ENCODE peak calls at places on chromosome 20, in ten cellular contexts. N, R, Q, O, P, C, H, Y, K and W are unnamed samples.
A peak's percentile ranks its signal among the peaks of the same experiment; 100 is the strongest.

GRCh38 chr20:51579137-51579536 is 36.6 kb upstream of the NFATC2 start:
- DNase-seq in Q (peak; percentile 69), C (no peak), Y (peak; percentile 64), H (no peak), O (no peak), P (no peak), R (no peak), N (no peak), K (no peak), W (no peak)

GRCh38 chr20:64045346-64046011 is 4.0 kb downstream of the SOX18 start:
- DNase-seq in C (no peak), Y (no peak), N (no peak), R (no peak), P (no peak), H (peak; percentile 40), O (no peak), Q (no peak), K (no peak), W (no peak)

GRCh38 chr20:21681219-21681931 is 24.1 kb upstream of the PAX1 start:
- DNase-seq in Q (no peak), Y (no peak), N (no peak), C (no peak), P (no peak), O (no peak), H (no peak), R (no peak), K (no peak), W (no peak)

GRCh38 chr20:63825331-63826118 is 5.5 kb downstream of the ZBTB46 start:
- DNase-seq in C (no peak), H (no peak), Y (no peak), N (no peak), K (no peak), R (no peak), Q (no peak), O (no peak), P (no peak), W (no peak)

GRCh38 chr20:56762401-56762800 is 133.3 kb downstream of the TFAP2C start:
- DNase-seq in R (no peak), O (no peak), N (no peak), H (no peak), Q (no peak), C (no peak), Y (no peak), P (no peak), K (no peak), W (no peak)

GRCh38 chr20:8509809-8510208 is 377.7 kb downstream of the PLCB1 start:
- DNase-seq in Y (peak; percentile 38), R (no peak), Q (no peak), H (no peak), O (no peak), N (no peak), P (no peak), K (no peak), C (no peak), W (no peak)

GRCh38 chr20:60215786-60216730 is 257.8 kb downstream of the CDH26 start:
- DNase-seq in C (no peak), P (no peak), R (no peak), Y (no peak), Q (peak; percentile 10), K (no peak), O (no peak), N (no peak), H (no peak), W (no peak)

GRCh38 chr20:16929756-16930155 is 181.6 kb downstream of the OTOR start:
- DNase-seq in C (no peak), H (no peak), P (no peak), Q (peak; percentile 79), N (peak; percentile 28), R (no peak), K (no peak), Y (peak; percentile 13), O (no peak), W (no peak)

GRCh38 chr20:62666736-62667529 is 24.6 kb downstream of the SLCO4A1 start:
- DNase-seq in Q (peak; percentile 68), N (peak; percentile 74), Y (peak; percentile 43), K (peak; percentile 65), H (no peak), O (no peak), R (peak; percentile 79), C (no peak), P (no peak), W (no peak)

DNA sequence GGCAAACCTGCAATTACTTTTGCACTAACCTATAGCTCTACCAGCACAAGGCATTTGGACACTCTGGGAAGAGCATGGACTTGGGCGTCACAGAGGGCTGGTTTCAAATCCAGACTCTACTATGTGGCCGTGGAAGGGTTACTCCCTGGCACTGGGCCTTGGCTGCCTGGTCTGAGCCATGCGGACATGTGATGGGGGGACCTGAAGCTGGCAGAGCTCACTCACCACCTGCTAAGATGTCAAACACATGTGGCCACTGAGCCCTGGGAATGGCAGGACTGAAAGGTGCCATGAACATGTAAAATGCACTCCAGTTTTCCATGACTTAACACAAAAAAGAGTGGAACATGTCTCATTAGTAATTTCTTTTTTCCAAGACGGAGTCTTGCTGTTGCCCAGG is 23.7 kb downstream of the VSTM2L start:
- DNase-seq in P (no peak), K (no peak), H (no peak), C (no peak), Q (no peak), R (no peak), Y (no peak), O (no peak), N (no peak), W (no peak)
- TF ChIP-seq CTCF in P (no peak), K (no peak), H (no peak), C (no peak), Q (no peak), R (no peak), Y (no peak), O (no peak), N (no peak), W (no peak)

GRCh38 chr20:58473818-58474425 is 41.3 kb downstream of the APCDD1L start:
- DNase-seq in R (no peak), O (no peak), H (no peak), N (no peak), P (no peak), Y (no peak), K (no peak), C (no peak), Q (no peak), W (no peak)
- TF ChIP-seq CTCF in R (no peak), O (no peak), H (no peak), N (no peak), P (no peak), Y (no peak), K (no peak), C (no peak), Q (no peak), W (no peak)

GRCh38 chr20:9629821-9630220 is 115.4 kb downstream of the LAMP5 start:
- DNase-seq in H (no peak), O (no peak), N (no peak), P (no peak), R (no peak), Y (no peak), Q (no peak), C (no peak), K (no peak), W (no peak)
- TF ChIP-seq CTCF in H (no peak), O (no peak), N (no peak), P (no peak), R (no peak), Y (no peak), Q (no peak), C (no peak), K (no peak), W (no peak)

GRCh38 chr20:49228676-49229075 is 9.5 kb downstream of the DDX27 start:
- DNase-seq in Q (no peak), O (no peak), R (no peak), H (no peak), K (no peak), N (no peak), Y (no peak), P (no peak), C (no peak), W (no peak)

GRCh38 chr20:49231461-49231860 is 12.2 kb downstream of the DDX27 start:
- DNase-seq in O (no peak), H (no peak), Q (no peak), C (no peak), N (no peak), K (no peak), P (no peak), Y (no peak), R (no peak), W (peak; percentile 29)

GRCh38 chr20:49230575-49231211 is 11.5 kb downstream of the DDX27 start:
- DNase-seq in O (no peak), Y (no peak), K (no peak), Q (peak; percentile 50), C (no peak), H (no peak), R (no peak), P (no peak), N (no peak), W (peak; percentile 60)

GRCh38 chr20:49230021-49230420 is 10.8 kb downstream of the DDX27 start:
- DNase-seq in Q (no peak), Y (no peak), K (no peak), O (no peak), P (no peak), H (no peak), R (no peak), N (no peak), C (no peak), W (peak; percentile 33)

DNA sequence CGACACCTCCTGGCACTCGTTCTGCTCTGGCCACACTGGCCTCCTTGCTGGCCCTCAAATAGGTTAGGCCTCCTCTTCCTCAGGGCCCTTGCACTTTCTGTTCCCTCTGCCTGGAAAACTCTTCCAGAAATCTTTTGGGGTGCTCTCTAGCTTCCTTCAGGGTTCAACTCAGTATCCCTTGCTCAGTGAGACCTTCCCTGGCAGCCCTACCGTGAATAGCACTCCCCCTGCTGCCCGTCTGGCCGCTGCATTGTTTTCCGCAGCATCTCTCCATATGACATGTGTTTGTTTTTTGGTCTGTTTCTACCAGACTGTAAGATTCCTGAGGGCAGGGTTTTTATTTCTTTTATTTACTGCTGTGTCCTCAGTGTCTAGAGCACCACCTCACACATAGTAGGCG is 6.7 kb downstream of the DDX27 start:
- DNase-seq in O (no peak), N (no peak), K (no peak), P (no peak), H (no peak), C (no peak), Q (no peak), Y (no peak), R (no peak), W (no peak)
- TF ChIP-seq CTCF in O (no peak), N (no peak), K (no peak), P (no peak), H (no peak), C (no peak), Q (no peak), Y (no peak), R (no peak), W (no peak)

GRCh38 chr20:6053776-6054688 is at the start of gene LRRN4:
- DNase-seq in R (no peak), K (peak; percentile 71), O (no peak), Q (peak; percentile 34), N (no peak), H (peak; percentile 16), Y (peak; percentile 37), P (peak; percentile 37), C (no peak), W (no peak)
- TF ChIP-seq CTCF in R (no peak), K (no peak), O (no peak), Q (no peak), N (no peak), H (no peak), Y (no peak), P (no peak), C (no peak), W (no peak)

DNA sequence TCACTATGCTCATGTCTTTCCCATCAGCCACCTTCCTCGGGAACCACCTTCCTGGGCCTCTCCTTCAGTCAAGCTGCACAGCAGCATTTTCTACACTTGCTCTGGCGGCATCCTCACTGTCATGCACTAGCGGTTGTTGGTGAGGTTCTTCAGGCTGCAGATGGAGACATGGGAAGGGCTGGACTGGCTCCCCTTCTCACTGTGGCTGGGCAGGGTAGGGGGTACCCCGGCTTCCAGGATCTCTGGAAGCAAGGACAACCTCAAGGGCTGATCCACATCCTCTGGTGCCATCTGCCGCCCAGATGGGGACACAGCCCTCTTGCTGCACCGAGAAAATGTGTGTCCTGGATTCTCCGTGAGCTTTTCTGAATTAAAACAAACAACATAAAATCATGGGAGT is 180.1 kb upstream of the RNF24 start:
- DNase-seq in Q (peak; percentile 75), P (no peak), R (no peak), Y (peak; percentile 22), N (no peak), C (no peak), K (no peak), H (peak; percentile 20), O (no peak), W (peak; percentile 64)
- TF ChIP-seq CTCF in Q (peak; percentile 65), P (peak; percentile 60), R (no peak), Y (peak; percentile 42), N (no peak), C (no peak), K (no peak), H (no peak), O (peak; percentile 61), W (no peak)